ENCODE peak calls at places on chromosomes 5 and 9, in nine cellular contexts. L is mesenchymal stem cell, E is GM23338, X is lung, M is pancreas, C is adrenal gland, B is cardiac muscle cell, G is aorta, Q is fibroblast of lung. N is an unnamed sample.
A peak's percentile ranks its signal among the peaks of the same experiment; 100 is the strongest.

GRCh38 chr5:83589786-83590185 is 118.2 kb downstream of the VCAN start:
- DNase-seq in L (no peak), E (no peak), X (no peak), M (no peak), C (no peak), B (peak; percentile 19), G (no peak), Q (no peak), N (no peak)

GRCh38 chr5:38595149-38595725 is 38.8 kb upstream of the LIFR start:
- DNase-seq in L (peak; percentile 50), E (no peak), X (no peak), M (no peak), C (no peak), B (no peak), G (no peak), Q (peak; percentile 78), N (no peak)

GRCh38 chr5:152372875-152373274 is 32.2 kb downstream of the NMUR2 start:
- DNase-seq in L (no peak), E (no peak), X (no peak), M (no peak), C (no peak), B (no peak), G (no peak), Q (no peak), N (no peak)

GRCh38 chr9:136741885-136742568 is 713 bp downstream of the LCN10 start:
- DNase-seq in L (no peak), E (no peak), X (no peak), M (no peak), C (no peak), B (no peak), G (no peak), Q (no peak), N (no peak)

GRCh38 chr9:118721923-118722322 is 647.3 kb downstream of the BRINP1 start:
- DNase-seq in L (no peak), E (no peak), X (no peak), M (no peak), C (no peak), B (no peak), G (no peak), Q (no peak), N (no peak)

GRCh38 chr9:36011379-36011778 is 25.3 kb upstream of the RECK start:
- DNase-seq in L (no peak), E (no peak), X (no peak), M (no peak), C (no peak), B (no peak), G (no peak), Q (peak; percentile 62), N (no peak)

GRCh38 chr5:61256474-61256873 is 75.6 kb upstream of the ZSWIM6 start:
- DNase-seq in L (no peak), E (no peak), X (peak; percentile 87), M (peak; percentile 88), C (peak; percentile 47), B (no peak), G (peak; percentile 78), Q (peak; percentile 16), N (peak; percentile 89)

GRCh38 chr5:180222056-180222455 is 13.0 kb upstream of the RASGEF1C start:
- DNase-seq in L (no peak), E (no peak), X (no peak), M (no peak), C (no peak), B (no peak), G (no peak), Q (no peak), N (no peak)

GRCh38 chr5:74953961-74954720 is 88.0 kb upstream of the FAM169A start:
- DNase-seq in L (peak; percentile 28), E (no peak), X (no peak), M (no peak), C (peak; percentile 61), B (no peak), G (no peak), Q (peak; percentile 77), N (no peak)

GRCh38 chr5:78504726-78505431 is 143.7 kb downstream of the LHFPL2 start:
- DNase-seq in L (peak; percentile 98), E (no peak), X (peak; percentile 72), M (peak; percentile 71), C (peak; percentile 95), B (peak; percentile 45), G (peak; percentile 93), Q (peak; percentile 100), N (peak; percentile 66)

GRCh38 chr5:6753851-6754250 is 40.6 kb downstream of the TENT4A start:
- DNase-seq in L (no peak), E (no peak), X (no peak), M (no peak), C (no peak), B (no peak), G (no peak), Q (no peak), N (no peak)

GRCh38 chr9:94490465-94490864 is 64.4 kb upstream of the PCAT7 start:
- DNase-seq in L (peak; percentile 8), E (peak; percentile 30), X (no peak), M (no peak), C (no peak), B (peak; percentile 16), G (no peak), Q (no peak), N (no peak)

GRCh38 chr9:79193001-79193400 is 378.8 kb upstream of the TLE4 start:
- DNase-seq in L (no peak), E (no peak), X (no peak), M (no peak), C (no peak), B (no peak), G (no peak), Q (peak; percentile 97), N (no peak)

GRCh38 chr5:57002959-57003485 is 51.1 kb upstream of the MIER3 start:
- DNase-seq in L (no peak), E (no peak), X (no peak), M (no peak), C (no peak), B (no peak), G (no peak), Q (no peak), N (no peak)

GRCh38 chr5:1895771-1896420 is 13.2 kb upstream of the IRX4 start:
- DNase-seq in L (no peak), E (no peak), X (no peak), M (peak; percentile 18), C (no peak), B (no peak), G (peak; percentile 61), Q (no peak), N (no peak)

GRCh38 chr9:136746621-136747020 is 1.7 kb downstream of the LCN6 start:
- DNase-seq in L (no peak), E (no peak), X (no peak), M (no peak), C (no peak), B (no peak), G (no peak), Q (no peak), N (no peak)

GRCh38 chr5:135426102-135427082 is 20.8 kb downstream of the DCANP1 start:
- DNase-seq in L (peak; percentile 58), E (peak; percentile 82), X (no peak), M (no peak), C (no peak), B (peak; percentile 76), G (no peak), Q (peak; percentile 41), N (no peak)

GRCh38 chr9:99866398-99866797 is 40.1 kb upstream of the STX17 start:
- DNase-seq in L (no peak), E (no peak), X (no peak), M (no peak), C (no peak), B (no peak), G (no peak), Q (no peak), N (no peak)
- H3K4me1 ChIP-seq in L (no peaks in the 10 kb centered on the region), E (no peaks in the 10 kb centered on the region), X (no peaks in the 10 kb centered on the region), M (no peaks in the 10 kb centered on the region), C (no peaks in the 10 kb centered on the region), B (no peaks in the 10 kb centered on the region), G (no peaks in the 10 kb centered on the region), Q (no peaks in the 10 kb centered on the region), N (no peaks in the 10 kb centered on the region)

GRCh38 chr9:114065304-114065703 is 12.8 kb downstream of the AMBP start:
- DNase-seq in L (no peak), E (no peak), X (no peak), M (no peak), C (no peak), B (no peak), G (no peak), Q (no peak), N (no peak)
- H3K4me1 ChIP-seq in L (peaks cover 1% of the 10 kb centered on the region), E (no peaks in the 10 kb centered on the region), X (no peaks in the 10 kb centered on the region), M (no peaks in the 10 kb centered on the region), C (no peaks in the 10 kb centered on the region), B (no peaks in the 10 kb centered on the region), G (no peaks in the 10 kb centered on the region), Q (no peaks in the 10 kb centered on the region), N (no peaks in the 10 kb centered on the region)

DNA sequence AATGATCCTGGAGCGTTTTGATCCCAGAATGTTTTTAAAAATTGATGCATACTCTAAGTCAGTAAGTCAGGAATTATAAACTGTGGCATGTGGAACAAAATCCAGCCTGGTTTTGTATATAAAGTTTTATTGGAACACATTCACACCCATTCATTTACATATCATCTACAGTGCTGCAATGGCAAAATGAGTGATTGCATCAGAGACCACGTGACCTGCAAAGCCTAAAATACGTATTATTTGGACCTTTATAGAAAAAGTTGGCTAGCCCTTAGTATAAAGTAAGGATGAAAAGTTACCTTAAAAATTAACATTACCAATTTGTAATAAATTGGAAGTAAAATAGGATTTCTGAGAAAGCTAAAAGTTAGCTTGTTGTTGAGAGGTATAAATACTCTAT is 95.0 kb downstream of the PCSK5 start:
- DNase-seq in L (no peak), E (no peak), X (no peak), M (no peak), C (no peak), B (no peak), G (no peak), Q (no peak), N (no peak)
- H3K4me1 ChIP-seq in L (no peaks in the 10 kb centered on the region), E (no peaks in the 10 kb centered on the region), X (no peaks in the 10 kb centered on the region), M (no peaks in the 10 kb centered on the region), C (no peaks in the 10 kb centered on the region), B (no peaks in the 10 kb centered on the region), G (peaks cover 4% of the 10 kb centered on the region), Q (no peaks in the 10 kb centered on the region), N (peaks cover 6% of the 10 kb centered on the region)

DNA sequence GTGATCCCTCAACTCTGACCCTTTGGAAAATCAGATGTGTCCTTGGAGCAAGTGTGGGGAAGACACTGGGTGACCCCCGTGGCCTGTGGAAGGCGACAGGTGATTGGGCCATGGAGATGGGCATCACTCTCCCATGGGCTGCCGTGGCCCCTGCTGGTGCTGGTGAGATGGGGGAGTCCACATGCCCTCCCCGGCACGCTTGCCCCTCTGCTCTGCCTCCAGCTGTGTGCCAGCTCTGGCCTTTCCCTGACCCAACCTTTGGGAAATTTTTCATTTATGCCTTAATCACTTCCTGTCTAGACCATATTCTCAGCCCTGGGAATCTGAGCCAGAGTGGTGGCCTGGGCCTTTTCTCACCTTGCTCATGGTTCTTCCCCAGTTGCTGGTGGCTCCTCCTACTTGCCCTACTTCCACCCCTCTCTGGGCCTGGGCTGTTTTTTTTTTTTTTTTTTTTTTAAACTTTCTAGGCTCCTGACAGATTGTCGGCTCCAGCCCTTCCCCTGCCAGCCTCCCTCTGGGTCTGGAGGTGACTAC is 56.6 kb downstream of the RGS3 start:
- DNase-seq in L (peak; percentile 44), E (no peak), X (no peak), M (peak; percentile 67), C (no peak), B (no peak), G (no peak), Q (peak; percentile 59), N (no peak)
- H3K4me1 ChIP-seq in L (peaks cover 41% of the 10 kb centered on the region), E (no peaks in the 10 kb centered on the region), X (peaks cover 3% of the 10 kb centered on the region), M (peaks cover 5% of the 10 kb centered on the region), C (peaks cover 23% of the 10 kb centered on the region), B (peaks cover 43% of the 10 kb centered on the region), G (peaks cover 12% of the 10 kb centered on the region), Q (peaks cover 25% of the 10 kb centered on the region), N (peaks cover 44% of the 10 kb centered on the region)

N was measured in colonic mucosa.